ENCODE peak calls at places on chromosomes 6 and 20, in five cellular contexts. A, C, E, G and R are unnamed samples.
A peak's percentile ranks its signal among the peaks of the same experiment; 100 is the strongest.

GRCh38 chr6:118558811-118559217 is 10.7 kb downstream of the PLN start:
- DNase-seq in G (no peak), A (no peak), C (no peak), E (no peak), R (no peak)

GRCh38 chr20:8670900-8671229 is 398.0 kb upstream of the PLCB4 start:
- DNase-seq in G (no peak), A (no peak), C (no peak), E (no peak), R (no peak)

GRCh38 chr6:129186988-129187387 is 304.1 kb downstream of the LAMA2 start:
- DNase-seq in C (no peak), E (no peak), A (no peak), G (no peak), R (no peak)

GRCh38 chr6:94424692-94425091 is 1005.3 kb upstream of the EPHA7 start:
- DNase-seq in C (no peak), E (no peak), A (no peak), G (no peak), R (no peak)

GRCh38 chr6:116158641-116159040 is 32.7 kb upstream of the COL10A1 start:
- DNase-seq in A (no peak), G (no peak), C (no peak), E (no peak), R (no peak)

GRCh38 chr6:3389390-3390167 is 67.3 kb downstream of the SLC22A23 start:
- DNase-seq in E (no peak), C (no peak), G (no peak), A (no peak), R (peak; percentile 63)

GRCh38 chr6:161918154-161918553 is 644.3 kb upstream of the AGPAT4 start:
- DNase-seq in C (no peak), A (no peak), G (no peak), E (no peak), R (no peak)

GRCh38 chr6:120198033-120198432 is 848.5 kb upstream of the MAN1A1 start:
- DNase-seq in E (no peak), C (no peak), G (no peak), A (no peak), R (no peak)

GRCh38 chr6:53614676-53615075 is 50.9 kb downstream of the KLHL31 start:
- DNase-seq in A (no peak), G (no peak), E (no peak), C (no peak), R (no peak)

GRCh38 chr6:6699741-6700367 is 111.3 kb downstream of the LY86 start:
- DNase-seq in E (peak; percentile 67), A (no peak), C (peak; percentile 90), G (no peak), R (no peak)

GRCh38 chr6:34638834-34639736 is 57.5 kb downstream of the ILRUN start:
- DNase-seq in G (no peak), A (no peak), E (no peak), C (no peak), R (no peak)

GRCh38 chr6:158014505-158015187 is 33.0 kb downstream of the SYNJ2 start:
- DNase-seq in C (no peak), G (no peak), E (no peak), A (no peak), R (no peak)

GRCh38 chr6:45394586-45395095 is 16.9 kb upstream of the SUPT3H start:
- DNase-seq in A (no peak), E (no peak), G (no peak), C (no peak), R (no peak)

GRCh38 chr20:50494428-50494827 is 15.8 kb upstream of the PTPN1 start:
- DNase-seq in A (no peak), G (no peak), C (no peak), E (no peak), R (no peak)